ENCODE peak calls at places on chromosomes 11 and 22, in four cellular contexts. V is pancreas; Z is KG1; X is activated CD8-positive, alpha-beta memory T cell treated with anti-CD3 and anti-CD28 coated beads for 48 hours. H is an unnamed sample.

GRCh38 chr22:30925667-30926066 is 42.9 kb downstream of the MORC2 start:
- DNase-seq in V (no peak), X (no peak), Z (no peak), H (no peak)

GRCh38 chr11:72720047-72720446 is 32.2 kb downstream of the ARAP1 start:
- DNase-seq in X (no peak), Z (no peak), V (peak), H (no peak)

GRCh38 chr22:24429411-24430365 is 2.3 kb downstream of the ADORA2A start:
- DNase-seq in V (peak), Z (peak), X (no peak), H (no peak)

GRCh38 chr11:10164621-10165020 is 129.4 kb downstream of the SBF2 start:
- DNase-seq in V (no peak), X (no peak), Z (no peak), H (no peak)

GRCh38 chr11:75240381-75241035 is at the start of gene TPBGL:
- DNase-seq in Z (no peak), V (peak), X (no peak), H (no peak)

GRCh38 chr22:48700566-48701295 is 1126.9 kb downstream of the BRD1 start:
- DNase-seq in Z (no peak), V (no peak), X (no peak), H (no peak)

GRCh38 chr22:27217154-27217553 is 559.8 kb downstream of the MIAT start:
- DNase-seq in X (no peak), V (no peak), Z (no peak), H (no peak)

GRCh38 chr11:72639475-72640375 is 34.5 kb downstream of the PDE2A start:
- DNase-seq in Z (no peak), V (no peak), X (no peak), H (no peak)

GRCh38 chr11:102267602-102268001 is 49.7 kb upstream of the BIRC3 start:
- DNase-seq in Z (no peak), X (no peak), V (no peak), H (no peak)

GRCh38 chr11:10618490-10618889 is 50.0 kb upstream of the LYVE1 start:
- DNase-seq in V (no peak), X (no peak), Z (no peak), H (no peak)

GRCh38 chr11:96211433-96211832 is 131.6 kb downstream of the MAML2 start:
- DNase-seq in V (no peak), X (no peak), Z (no peak), H (no peak)

GRCh38 chr11:120622189-120622912 is 110.8 kb downstream of the GRIK4 start:
- DNase-seq in Z (no peak), X (no peak), V (no peak), H (no peak)

GRCh38 chr11:61109671-61110070 is 7.4 kb downstream of the CD5 start:
- DNase-seq in V (no peak), X (no peak), Z (no peak), H (no peak)

GRCh38 chr11:66862559-66863037 is 5.7 kb downstream of the LRFN4 start:
- DNase-seq in V (no peak), X (no peak), Z (no peak), H (no peak)

GRCh38 chr11:67648140-67648795 is 2.3 kb downstream of the ACY3 start:
- DNase-seq in X (no peak), V (peak), Z (no peak), H (no peak)

GRCh38 chr22:44497218-44497903 is 672 bp downstream of the RTL6 start:
- DNase-seq in X (no peak), Z (no peak), V (peak), H (no peak)

GRCh38 chr11:60914620-60915249 is 777 bp downstream of the TMEM109 start:
- DNase-seq in Z (peak), V (no peak), X (peak), H (no peak)

GRCh38 chr11:64025205-64025604 is 10.5 kb upstream of the FLRT1 start:
- DNase-seq in Z (no peak), V (no peak), X (no peak), H (no peak)